ENCODE peak calls at places on chromosomes 16 and 17, in five cellular contexts. V, S, F, N and Y are unnamed samples.

GRCh38 chr17:80367510-80367909 is 47.5 kb upstream of the ENDOV start:
- DNase-seq in S (no peak), F (no peak), N (no peak), V (no peak), Y (no peak)

GRCh38 chr17:67469208-67469980 is 92.3 kb downstream of the PITPNC1 start:
- DNase-seq in S (no peak), N (no peak), V (no peak), F (no peak), Y (no peak)

GRCh38 chr16:13306153-13306552 is 404.8 kb downstream of the SHISA9 start:
- DNase-seq in V (no peak), N (no peak), S (no peak), F (no peak), Y (no peak)

GRCh38 chr16:57630402-57630787 is 2.0 kb downstream of the ADGRG1 start:
- DNase-seq in V (no peak), S (no peak), N (no peak), F (no peak), Y (no peak)

GRCh38 chr17:50903604-50904521 is 37.7 kb upstream of the TOB1 start:
- DNase-seq in N (no peak), V (no peak), S (peak; percentile 86), F (no peak), Y (no peak)

GRCh38 chr16:10551881-10552280 is 28.5 kb downstream of the EMP2 start:
- DNase-seq in S (no peak), V (no peak), F (no peak), N (no peak), Y (no peak)

GRCh38 chr17:19381741-19382444 is 3.6 kb downstream of the MAPK7 start:
- DNase-seq in S (no peak), N (no peak), V (no peak), F (no peak), Y (no peak)

GRCh38 chr17:47315451-47316266 is 8.1 kb upstream of the EFCAB13 start:
- DNase-seq in N (peak; percentile 71), S (peak; percentile 68), F (peak; percentile 33), V (peak; percentile 36), Y (no peak)

GRCh38 chr17:68452724-68453290 is 4.5 kb downstream of the WIPI1 start:
- DNase-seq in N (no peak), S (no peak), V (peak; percentile 60), F (no peak), Y (no peak)

GRCh38 chr17:3843935-3844516 is 2.0 kb downstream of the NCBP3 start:
- DNase-seq in V (peak; percentile 60), S (peak; percentile 11), F (no peak), N (peak; percentile 58), Y (no peak)

GRCh38 chr16:68492501-68493411 is 44.4 kb upstream of the SMPD3 start:
- DNase-seq in F (no peak), S (no peak), N (no peak), V (no peak), Y (no peak)

GRCh38 chr17:71735893-71736292 is 384.9 kb upstream of the SOX9 start:
- DNase-seq in V (no peak), N (no peak), F (no peak), S (no peak), Y (no peak)

GRCh38 chr17:66312912-66313311 is 10.5 kb downstream of the PRKCA start:
- DNase-seq in S (no peak), V (no peak), F (no peak), N (no peak), Y (no peak)

GRCh38 chr17:68346448-68346847 is 55.2 kb downstream of the ARSG start:
- DNase-seq in F (no peak), S (no peak), V (no peak), N (peak; percentile 60), Y (no peak)

GRCh38 chr17:68684860-68685493 is 83.8 kb upstream of the FAM20A start:
- DNase-seq in S (no peak), V (no peak), N (no peak), F (no peak), Y (peak; percentile 24)

GRCh38 chr17:4998027-4998665 is 396 bp downstream of the KIF1C start:
- DNase-seq in V (peak; percentile 47), N (peak; percentile 90), F (peak; percentile 57), S (no peak), Y (peak; percentile 67)

GRCh38 chr17:70100983-70101382 is 26.0 kb downstream of the KCNJ16 start:
- DNase-seq in N (no peak), V (no peak), F (no peak), S (no peak), Y (no peak)

GRCh38 chr16:58098207-58099096 is 30.7 kb downstream of the CFAP20 start:
- DNase-seq in F (no peak), N (no peak), V (no peak), S (peak; percentile 12), Y (no peak)

GRCh38 chr16:4674926-4675530 is 18.3 kb upstream of the NUDT16L1 start:
- DNase-seq in S (peak; percentile 23), V (no peak), F (no peak), N (no peak), Y (no peak)

GRCh38 chr17:78922876-78923498 is 2.2 kb downstream of the TIMP2 start:
- DNase-seq in F (no peak), S (no peak), N (no peak), V (no peak), Y (no peak)

GRCh38 chr17:13140750-13141149 is 122.9 kb upstream of the ELAC2 start:
- DNase-seq in N (peak; percentile 86), V (no peak), F (no peak), S (no peak), Y (no peak)

GRCh38 chr16:55370762-55371482 is 46.9 kb downstream of the IRX6 start:
- DNase-seq in N (peak; percentile 93), F (peak; percentile 74), V (peak; percentile 80), S (no peak), Y (peak; percentile 49)

DNA sequence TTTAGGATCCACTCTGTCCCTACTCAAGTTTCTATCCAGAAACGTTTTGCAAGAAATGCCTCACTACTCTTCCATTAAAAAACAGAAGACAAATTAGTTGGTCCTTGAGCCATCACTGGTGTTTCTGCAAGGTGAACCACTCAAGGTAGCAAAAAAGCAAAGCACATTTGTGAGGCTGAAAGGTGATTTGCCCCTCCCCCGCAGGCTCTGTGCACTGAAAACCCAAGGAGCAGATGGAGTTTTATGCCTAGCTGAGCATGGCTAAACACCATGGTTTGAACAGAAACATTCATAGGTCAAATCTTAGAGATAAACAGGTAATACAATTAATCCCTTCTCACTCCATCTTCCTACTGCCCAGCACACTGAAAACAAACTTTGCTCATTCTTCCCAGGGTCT is 538.2 kb upstream of the CDH5 start:
- DNase-seq in S (no peak), F (no peak), N (no peak), V (peak; percentile 74), Y (no peak)
- TF ChIP-seq CTCF in S (no peak), F (no peak), N (no peak), V (no peak), Y (no peak)

GRCh38 chr17:8799851-8800212 is 667 bp upstream of the MFSD6L start:
- DNase-seq in S (no peak), V (no peak), N (no peak), F (no peak), Y (no peak)

GRCh38 chr17:8800656-8801055 is 1.5 kb upstream of the MFSD6L start:
- DNase-seq in F (no peak), N (no peak), S (peak; percentile 24), V (no peak), Y (no peak)

GRCh38 chr17:8798176-8799000 is 777 bp downstream of the MFSD6L start:
- DNase-seq in V (no peak), N (no peak), F (no peak), S (no peak), Y (no peak)

GRCh38 chr17:8797621-8798175 is 1.5 kb downstream of the MFSD6L start:
- DNase-seq in V (no peak), S (no peak), F (no peak), N (no peak), Y (no peak)

GRCh38 chr17:8799001-8799850 is at the start of gene MFSD6L:
- DNase-seq in N (peak; percentile 68), F (no peak), S (no peak), V (no peak), Y (no peak)
- TF ChIP-seq CTCF in N (peak; percentile 35), F (peak; percentile 35), S (peak; percentile 46), V (no peak), Y (no peak)

DNA sequence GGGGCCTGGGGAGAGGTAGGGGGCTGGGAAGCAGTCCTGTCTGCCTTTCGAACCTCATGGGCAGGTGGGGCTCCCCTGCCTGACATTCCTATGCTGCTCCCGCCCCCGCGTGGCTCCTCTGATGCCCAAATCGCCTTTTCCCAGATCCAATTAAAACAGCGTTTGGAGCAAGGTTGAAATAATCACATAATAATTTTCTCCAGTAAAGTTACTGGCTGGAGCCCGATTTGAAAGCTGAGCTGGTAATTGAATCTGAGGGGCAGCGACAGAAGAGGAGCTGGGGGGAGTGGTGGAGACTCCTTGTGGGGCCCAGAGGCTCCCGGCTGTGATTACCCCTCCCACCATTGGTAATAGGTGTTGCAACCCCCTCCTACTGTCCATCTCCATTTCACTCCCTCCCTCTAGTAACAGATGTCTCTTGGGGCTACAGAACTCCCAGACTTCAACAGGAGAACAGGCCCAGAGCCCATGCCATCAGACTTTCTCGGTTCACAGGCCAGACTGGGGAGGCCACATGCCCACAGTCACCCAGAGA is 38.9 kb upstream of the C1QL1 start:
- DNase-seq in S (no peak), N (peak; percentile 50), V (peak; percentile 86), F (no peak), Y (no peak)
- TF ChIP-seq CTCF in S (peak; percentile 29), N (no peak), V (peak; percentile 41), F (no peak), Y (no peak)

GRCh38 chr16:69847643-69848042 is 85.5 kb downstream of the WWP2 start:
- DNase-seq in F (no peak), N (no peak), S (no peak), V (no peak), Y (no peak)

GRCh38 chr16:69845181-69845580 is 83.0 kb downstream of the WWP2 start:
- DNase-seq in F (no peak), N (no peak), S (no peak), V (no peak), Y (no peak)

GRCh38 chr16:69851491-69852240 is 89.5 kb downstream of the WWP2 start:
- DNase-seq in F (no peak), S (no peak), V (no peak), N (no peak), Y (no peak)

GRCh38 chr16:69852815-69853214 is 90.7 kb downstream of the WWP2 start:
- DNase-seq in N (no peak), F (no peak), S (no peak), V (no peak), Y (no peak)

DNA sequence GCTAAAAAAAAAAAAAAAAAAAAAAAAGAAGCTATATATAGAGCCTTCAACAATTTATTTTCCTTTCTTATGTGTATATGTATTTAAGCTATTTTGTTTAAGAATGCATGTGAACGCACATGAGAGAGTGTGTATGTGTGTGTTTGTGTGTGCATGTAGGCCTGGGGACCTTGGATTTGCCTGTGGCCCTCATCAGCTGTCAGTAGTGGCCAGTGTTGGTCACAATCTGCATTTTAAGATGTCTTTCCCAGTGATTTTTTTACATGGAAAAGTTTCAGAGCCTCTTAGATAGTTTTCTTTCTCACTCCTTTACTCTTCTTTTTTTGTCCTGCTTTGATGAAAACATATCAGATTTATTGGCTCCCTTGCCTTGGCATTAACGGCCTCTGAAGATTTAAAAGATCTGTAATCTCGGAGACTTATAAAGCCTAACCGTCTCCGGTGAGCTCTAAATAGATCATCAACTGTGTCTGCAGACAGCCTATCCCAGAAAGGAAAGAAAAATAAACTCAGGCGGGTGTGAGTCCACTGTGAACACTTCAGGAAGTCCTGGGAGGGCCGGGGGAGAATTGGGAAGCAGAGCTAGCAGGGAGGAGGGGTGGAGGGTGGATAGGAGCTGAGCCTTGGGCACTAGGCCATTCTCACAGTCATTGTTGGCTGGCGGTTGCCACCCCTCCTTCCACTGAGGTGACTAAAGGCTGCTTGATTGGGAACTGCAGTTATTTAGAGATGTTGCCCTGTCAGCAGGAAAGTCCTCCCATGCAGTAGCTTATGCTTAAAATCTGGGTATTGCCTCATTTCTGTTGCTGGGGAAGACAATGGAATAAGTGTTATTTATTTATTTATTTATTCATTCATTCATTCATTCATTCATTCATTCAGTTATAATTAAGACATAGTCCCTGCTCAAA is 86.8 kb downstream of the WWP2 start:
- DNase-seq in N (no peak), F (peak; percentile 93), S (peak; percentile 10), V (peak; percentile 11), Y (peak; percentile 69)
- TF ChIP-seq CTCF in N (no peak), F (peak; percentile 40), S (no peak), V (no peak), Y (no peak)